ENCODE peak calls at places on chromosomes 3 and 15, in five cellular contexts. One of them, this sample, is unnamed.

GRCh38 chr3:4800595-4800994 is 178.6 kb upstream of the BHLHE40 start:
- DNase-seq in cardiac muscle cell: no peak
- DNase-seq in left ventricle myocardium inferior: no peak
- DNase-seq in ovary: no peak
- DNase-seq in cardiac fibroblast: no peak
- DNase-seq in this sample: no peak

GRCh38 chr3:64863811-64864210 is 176.0 kb upstream of the ADAMTS9 start:
- DNase-seq in cardiac muscle cell: no peak
- DNase-seq in left ventricle myocardium inferior: no peak
- DNase-seq in ovary: no peak
- DNase-seq in cardiac fibroblast: no peak
- DNase-seq in this sample: no peak

GRCh38 chr15:53588773-53589172 is 170.7 kb downstream of the WDR72 start:
- DNase-seq in cardiac muscle cell: no peak
- DNase-seq in left ventricle myocardium inferior: no peak
- DNase-seq in ovary: no peak
- DNase-seq in cardiac fibroblast: no peak
- DNase-seq in this sample: no peak

GRCh38 chr3:186841637-186842036 is 873 bp upstream of the ADIPOQ start:
- DNase-seq in cardiac muscle cell: no peak
- DNase-seq in left ventricle myocardium inferior: no peak
- DNase-seq in ovary: no peak
- DNase-seq in cardiac fibroblast: no peak
- DNase-seq in this sample: no peak

GRCh38 chr3:9678493-9678892 is 25.1 kb upstream of the CPNE9 start:
- DNase-seq in cardiac muscle cell: no peak
- DNase-seq in left ventricle myocardium inferior: peak
- DNase-seq in ovary: no peak
- DNase-seq in cardiac fibroblast: no peak
- DNase-seq in this sample: no peak

GRCh38 chr15:33114484-33114767 is 80.1 kb downstream of the FMN1 start:
- DNase-seq in cardiac muscle cell: no peak
- DNase-seq in left ventricle myocardium inferior: no peak
- DNase-seq in ovary: no peak
- DNase-seq in cardiac fibroblast: no peak
- DNase-seq in this sample: no peak

GRCh38 chr3:57937092-57937491 is 71.1 kb upstream of the FLNB start:
- DNase-seq in cardiac muscle cell: no peak
- DNase-seq in left ventricle myocardium inferior: no peak
- DNase-seq in ovary: no peak
- DNase-seq in cardiac fibroblast: no peak
- DNase-seq in this sample: no peak

GRCh38 chr3:34346656-34347055 is 548.2 kb downstream of the PDCD6IP start:
- DNase-seq in cardiac muscle cell: no peak
- DNase-seq in left ventricle myocardium inferior: no peak
- DNase-seq in ovary: no peak
- DNase-seq in cardiac fibroblast: no peak
- DNase-seq in this sample: no peak

GRCh38 chr3:194313642-194314430 is 37.3 kb downstream of the CPN2 start:
- DNase-seq in cardiac muscle cell: no peak
- DNase-seq in left ventricle myocardium inferior: peak
- DNase-seq in ovary: peak
- DNase-seq in cardiac fibroblast: peak
- DNase-seq in this sample: no peak

GRCh38 chr15:57732526-57733331 is 26.2 kb downstream of the POLR2M start:
- DNase-seq in cardiac muscle cell: peak
- DNase-seq in left ventricle myocardium inferior: peak
- DNase-seq in ovary: peak
- DNase-seq in cardiac fibroblast: peak
- DNase-seq in this sample: peak

GRCh38 chr15:60572462-60573214 is 93.7 kb upstream of the ICE2 start:
- DNase-seq in cardiac muscle cell: no peak
- DNase-seq in left ventricle myocardium inferior: no peak
- DNase-seq in ovary: no peak
- DNase-seq in cardiac fibroblast: no peak
- DNase-seq in this sample: peak

GRCh38 chr3:37224879-37225278 is 50.5 kb upstream of the LRRFIP2 start:
- DNase-seq in cardiac muscle cell: no peak
- DNase-seq in left ventricle myocardium inferior: no peak
- DNase-seq in ovary: no peak
- DNase-seq in cardiac fibroblast: no peak
- DNase-seq in this sample: no peak

GRCh38 chr3:11539677-11540076 is 104.0 kb downstream of the VGLL4 start:
- DNase-seq in cardiac muscle cell: no peak
- DNase-seq in left ventricle myocardium inferior: no peak
- DNase-seq in ovary: no peak
- DNase-seq in cardiac fibroblast: no peak
- DNase-seq in this sample: no peak

GRCh38 chr3:194265505-194265892 is 85.6 kb downstream of the CPN2 start:
- DNase-seq in cardiac muscle cell: no peak
- DNase-seq in left ventricle myocardium inferior: peak
- DNase-seq in ovary: peak
- DNase-seq in cardiac fibroblast: peak
- DNase-seq in this sample: no peak

GRCh38 chr15:68586274-68586961 is 7.6 kb downstream of the CORO2B start:
- DNase-seq in cardiac muscle cell: no peak
- DNase-seq in left ventricle myocardium inferior: no peak
- DNase-seq in ovary: no peak
- DNase-seq in cardiac fibroblast: no peak
- DNase-seq in this sample: no peak

GRCh38 chr3:16374047-16375019 is 109.3 kb downstream of the OXNAD1 start:
- DNase-seq in cardiac muscle cell: no peak
- DNase-seq in left ventricle myocardium inferior: peak
- DNase-seq in ovary: no peak
- DNase-seq in cardiac fibroblast: no peak
- DNase-seq in this sample: peak

GRCh38 chr3:65412591-65412990 is 626.1 kb downstream of the MAGI1 start:
- DNase-seq in cardiac muscle cell: peak
- DNase-seq in left ventricle myocardium inferior: peak
- DNase-seq in ovary: no peak
- DNase-seq in cardiac fibroblast: peak
- DNase-seq in this sample: no peak

GRCh38 chr15:91752081-91752810 is 101.3 kb upstream of the SLCO3A1 start:
- DNase-seq in cardiac muscle cell: no peak
- DNase-seq in left ventricle myocardium inferior: no peak
- DNase-seq in ovary: no peak
- DNase-seq in cardiac fibroblast: no peak
- DNase-seq in this sample: no peak

GRCh38 chr3:112111785-112112402 is 21.2 kb downstream of the GCSAM start:
- DNase-seq in cardiac muscle cell: peak
- DNase-seq in left ventricle myocardium inferior: no peak
- DNase-seq in ovary: no peak
- DNase-seq in cardiac fibroblast: peak
- DNase-seq in this sample: peak

GRCh38 chr15:43966646-43967045 is 139.8 kb downstream of the WDR76 start:
- DNase-seq in cardiac muscle cell: no peak
- DNase-seq in left ventricle myocardium inferior: no peak
- DNase-seq in ovary: no peak
- DNase-seq in cardiac fibroblast: peak
- DNase-seq in this sample: no peak

GRCh38 chr3:192409838-192410683 is 317.3 kb downstream of the FGF12 start:
- DNase-seq in cardiac muscle cell: peak
- DNase-seq in left ventricle myocardium inferior: peak
- DNase-seq in ovary: no peak
- DNase-seq in cardiac fibroblast: peak
- DNase-seq in this sample: no peak

GRCh38 chr15:63891079-63891762 is 57.5 kb upstream of the HERC1 start:
- DNase-seq in cardiac muscle cell: peak
- DNase-seq in left ventricle myocardium inferior: peak
- DNase-seq in ovary: peak
- DNase-seq in cardiac fibroblast: peak
- DNase-seq in this sample: peak

GRCh38 chr15:73872370-73872769 is 994 bp upstream of the TBC1D21 start:
- DNase-seq in cardiac muscle cell: no peak
- DNase-seq in left ventricle myocardium inferior: no peak
- DNase-seq in ovary: no peak
- DNase-seq in cardiac fibroblast: peak
- DNase-seq in this sample: no peak

GRCh38 chr15:53115563-53115962 is 325.4 kb upstream of the ONECUT1 start:
- DNase-seq in cardiac muscle cell: no peak
- DNase-seq in left ventricle myocardium inferior: no peak
- DNase-seq in ovary: no peak
- DNase-seq in cardiac fibroblast: no peak
- DNase-seq in this sample: no peak

GRCh38 chr3:31247850-31248618 is 284.7 kb upstream of the STT3B start:
- DNase-seq in cardiac muscle cell: no peak
- DNase-seq in left ventricle myocardium inferior: no peak
- DNase-seq in ovary: no peak
- DNase-seq in cardiac fibroblast: no peak
- DNase-seq in this sample: peak

GRCh38 chr15:88032787-88033186 is 223.8 kb downstream of the NTRK3 start:
- DNase-seq in cardiac muscle cell: no peak
- DNase-seq in left ventricle myocardium inferior: no peak
- DNase-seq in ovary: no peak
- DNase-seq in cardiac fibroblast: no peak
- DNase-seq in this sample: no peak

GRCh38 chr3:177811111-177811510 is 613.8 kb upstream of the TBL1XR1 start:
- DNase-seq in cardiac muscle cell: no peak
- DNase-seq in left ventricle myocardium inferior: no peak
- DNase-seq in ovary: no peak
- DNase-seq in cardiac fibroblast: no peak
- DNase-seq in this sample: no peak

GRCh38 chr3:71304684-71305083 is 278.8 kb downstream of the FOXP1 start:
- DNase-seq in cardiac muscle cell: peak
- DNase-seq in left ventricle myocardium inferior: no peak
- DNase-seq in ovary: peak
- DNase-seq in cardiac fibroblast: peak
- DNase-seq in this sample: no peak

GRCh38 chr3:126127452-126127851 is 43.5 kb upstream of the SLC41A3 start:
- DNase-seq in cardiac muscle cell: no peak
- DNase-seq in left ventricle myocardium inferior: peak
- DNase-seq in ovary: peak
- DNase-seq in cardiac fibroblast: no peak
- DNase-seq in this sample: no peak

GRCh38 chr3:42262525-42262924 is 3.5 kb downstream of the CCK start:
- DNase-seq in cardiac muscle cell: no peak
- DNase-seq in left ventricle myocardium inferior: no peak
- DNase-seq in ovary: no peak
- DNase-seq in cardiac fibroblast: no peak
- DNase-seq in this sample: no peak

GRCh38 chr3:184325269-184325668 is 10.9 kb downstream of the EIF4G1 start:
- DNase-seq in cardiac muscle cell: no peak
- DNase-seq in left ventricle myocardium inferior: no peak
- DNase-seq in ovary: no peak
- DNase-seq in cardiac fibroblast: no peak
- DNase-seq in this sample: no peak

GRCh38 chr15:64688770-64689169 is 86.6 kb downstream of the RBPMS2 start:
- DNase-seq in cardiac muscle cell: no peak
- DNase-seq in left ventricle myocardium inferior: no peak
- DNase-seq in ovary: no peak
- DNase-seq in cardiac fibroblast: no peak
- DNase-seq in this sample: no peak

GRCh38 chr3:14490831-14491230 is 49.3 kb downstream of the GRIP2 start:
- DNase-seq in cardiac muscle cell: no peak
- DNase-seq in left ventricle myocardium inferior: no peak
- DNase-seq in ovary: no peak
- DNase-seq in cardiac fibroblast: no peak
- DNase-seq in this sample: no peak

GRCh38 chr15:81312790-81313543 is 11.0 kb downstream of the STARD5 start:
- DNase-seq in cardiac muscle cell: no peak
- DNase-seq in left ventricle myocardium inferior: peak
- DNase-seq in ovary: peak
- DNase-seq in cardiac fibroblast: peak
- DNase-seq in this sample: no peak

DNA sequence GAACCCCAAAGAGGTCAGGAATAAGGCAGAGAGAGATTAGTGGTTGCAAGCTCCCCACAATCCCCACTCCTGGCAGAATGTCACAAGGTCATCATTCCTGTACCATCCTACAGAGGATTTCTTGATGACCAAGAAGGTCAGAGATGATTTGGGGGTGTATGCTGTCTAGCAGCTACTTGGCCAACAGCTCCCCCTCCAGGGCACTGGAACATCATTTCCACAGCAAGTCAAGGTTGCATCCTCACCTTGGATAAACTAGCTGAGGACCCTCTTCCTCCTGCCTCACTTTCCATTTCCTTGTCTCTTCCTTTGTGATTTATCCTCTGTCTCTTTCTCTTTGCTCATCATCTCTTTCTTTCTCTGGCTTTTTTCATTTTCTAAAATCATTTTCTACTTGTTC is 106.3 kb downstream of the PROS1 start:
- DNase-seq in cardiac muscle cell: no peak
- DNase-seq in left ventricle myocardium inferior: no peak
- DNase-seq in ovary: no peak
- DNase-seq in cardiac fibroblast: no peak
- DNase-seq in this sample: no peak
- TF ChIP-seq CTCF in cardiac muscle cell: no peak
- TF ChIP-seq CTCF in left ventricle myocardium inferior: no peak
- TF ChIP-seq CTCF in ovary: no peak
- TF ChIP-seq CTCF in cardiac fibroblast: no peak
- TF ChIP-seq CTCF in this sample: no peak

GRCh38 chr15:98363955-98364354 is 284.4 kb upstream of the IGF1R start:
- DNase-seq in cardiac muscle cell: no peak
- DNase-seq in left ventricle myocardium inferior: no peak
- DNase-seq in ovary: no peak
- DNase-seq in cardiac fibroblast: no peak
- DNase-seq in this sample: no peak

GRCh38 chr15:98360031-98360430 is 288.3 kb upstream of the IGF1R start:
- DNase-seq in cardiac muscle cell: no peak
- DNase-seq in left ventricle myocardium inferior: no peak
- DNase-seq in ovary: no peak
- DNase-seq in cardiac fibroblast: no peak
- DNase-seq in this sample: no peak

GRCh38 chr15:98363416-98363815 is 284.9 kb upstream of the IGF1R start:
- DNase-seq in cardiac muscle cell: no peak
- DNase-seq in left ventricle myocardium inferior: no peak
- DNase-seq in ovary: no peak
- DNase-seq in cardiac fibroblast: no peak
- DNase-seq in this sample: no peak

DNA sequence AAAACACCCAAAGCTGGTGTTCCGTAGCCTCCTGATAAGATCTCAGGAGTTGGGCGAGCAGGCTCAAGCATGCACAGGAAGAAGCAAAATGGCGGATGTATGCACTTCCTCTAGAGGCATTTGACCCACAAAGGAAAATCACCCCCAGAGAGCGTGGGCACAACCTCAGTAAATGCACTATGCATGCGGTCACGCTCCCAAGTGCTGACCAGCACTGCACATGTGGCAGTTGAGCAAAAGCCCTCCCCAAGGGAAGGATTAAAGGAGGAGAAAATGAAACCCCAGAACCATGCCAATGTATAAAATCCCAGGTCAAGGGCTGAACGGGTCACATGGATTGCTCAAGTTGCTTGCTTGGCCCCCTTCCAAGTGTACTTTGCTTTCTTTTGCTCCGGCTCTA is 289.4 kb upstream of the IGF1R start:
- DNase-seq in cardiac muscle cell: no peak
- DNase-seq in left ventricle myocardium inferior: no peak
- DNase-seq in ovary: no peak
- DNase-seq in cardiac fibroblast: no peak
- DNase-seq in this sample: no peak
- H3K4me3 ChIP-seq in cardiac muscle cell: no peak
- H3K4me3 ChIP-seq in left ventricle myocardium inferior: no peak
- H3K4me3 ChIP-seq in ovary: no peak
- H3K4me3 ChIP-seq in cardiac fibroblast: no peak
- H3K4me3 ChIP-seq in this sample: no peak

GRCh38 chr3:143895805-143896204 is 47.5 kb upstream of the SLC9A9 start:
- DNase-seq in cardiac muscle cell: peak
- DNase-seq in left ventricle myocardium inferior: no peak
- DNase-seq in ovary: no peak
- DNase-seq in cardiac fibroblast: peak
- DNase-seq in this sample: peak
- TF ChIP-seq CTCF in cardiac muscle cell: peak
- TF ChIP-seq CTCF in left ventricle myocardium inferior: peak
- TF ChIP-seq CTCF in ovary: no peak
- TF ChIP-seq CTCF in cardiac fibroblast: peak
- TF ChIP-seq CTCF in this sample: no peak

GRCh38 chr3:157059181-157059580 is 100.8 kb downstream of the CCNL1 start:
- DNase-seq in cardiac muscle cell: no peak
- DNase-seq in left ventricle myocardium inferior: no peak
- DNase-seq in ovary: no peak
- DNase-seq in cardiac fibroblast: no peak
- DNase-seq in this sample: peak
- H3K4me3 ChIP-seq in cardiac muscle cell: no peak
- H3K4me3 ChIP-seq in left ventricle myocardium inferior: no peak
- H3K4me3 ChIP-seq in ovary: no peak
- H3K4me3 ChIP-seq in cardiac fibroblast: no peak
- H3K4me3 ChIP-seq in this sample: no peak

This sample was measured in GM12865.